ENCODE peak calls at places on chromosomes 1 and 21, in six cellular contexts. V, N, K, Z, J and O are unnamed samples.

GRCh38 chr21:16322423-16322822 is 592.6 kb downstream of the USP25 start:
- DNase-seq in J (no peak), V (no peak), N (no peak), Z (no peak), K (no peak), O (no peak)

GRCh38 chr1:110328274-110328673 is 10.9 kb upstream of the RBM15 start:
- DNase-seq in K (no peak), J (no peak), Z (no peak), N (no peak), V (no peak), O (no peak)

GRCh38 chr1:22661880-22662279 is 8.8 kb downstream of the C1QB start:
- DNase-seq in N (no peak), J (no peak), V (no peak), Z (no peak), K (no peak), O (no peak)

GRCh38 chr1:26418865-26419349 is 8.3 kb downstream of the LIN28A start:
- DNase-seq in J (no peak), N (no peak), Z (no peak), V (no peak), K (no peak), O (no peak)

GRCh38 chr1:204108312-204109141 is 35.6 kb downstream of the SOX13 start:
- DNase-seq in J (no peak), N (no peak), K (no peak), V (no peak), Z (no peak), O (no peak)

GRCh38 chr1:198125995-198126758 is 30.6 kb upstream of the NEK7 start:
- DNase-seq in Z (no peak), K (no peak), N (peak), J (no peak), V (no peak), O (no peak)

GRCh38 chr1:43479414-43479813 is 25.7 kb upstream of the HYI start:
- DNase-seq in N (no peak), V (no peak), Z (no peak), K (no peak), J (no peak), O (no peak)

GRCh38 chr1:245085508-245086095 is 69.2 kb upstream of the KIF26B start:
- DNase-seq in N (no peak), V (no peak), Z (no peak), K (no peak), J (no peak), O (no peak)

GRCh38 chr1:193058529-193059281 is 455 bp downstream of the UCHL5 start:
- DNase-seq in K (peak), N (peak), V (peak), J (peak), Z (no peak), O (peak)

GRCh38 chr1:193054169-193054675 is 4.9 kb downstream of the UCHL5 start:
- DNase-seq in Z (no peak), J (no peak), K (no peak), N (no peak), V (no peak), O (no peak)

GRCh38 chr1:193060938-193061337 is 1.5 kb downstream of the RO60 start:
- DNase-seq in N (no peak), Z (no peak), K (no peak), V (no peak), J (no peak), O (peak)

GRCh38 chr1:193062698-193063463 is 3.5 kb downstream of the RO60 start:
- DNase-seq in V (no peak), N (no peak), K (no peak), Z (no peak), J (no peak), O (no peak)

GRCh38 chr1:193059282-193060225 is at the start of the genes RO60 and UCHL5:
- DNase-seq in K (peak), J (peak), V (peak), N (peak), Z (peak), O (peak)
- TF ChIP-seq POLR2A in K (peak), J (peak), V (peak), N (peak), Z (peak), O (peak)

GRCh38 chr1:1435094-1435903 is at the start of gene VWA1:
- DNase-seq in Z (no peak), N (peak), J (peak), K (peak), V (peak), O (peak)
- TF ChIP-seq POLR2A in Z (peak), N (no peak), J (no peak), K (peak), V (no peak), O (no peak)

DNA sequence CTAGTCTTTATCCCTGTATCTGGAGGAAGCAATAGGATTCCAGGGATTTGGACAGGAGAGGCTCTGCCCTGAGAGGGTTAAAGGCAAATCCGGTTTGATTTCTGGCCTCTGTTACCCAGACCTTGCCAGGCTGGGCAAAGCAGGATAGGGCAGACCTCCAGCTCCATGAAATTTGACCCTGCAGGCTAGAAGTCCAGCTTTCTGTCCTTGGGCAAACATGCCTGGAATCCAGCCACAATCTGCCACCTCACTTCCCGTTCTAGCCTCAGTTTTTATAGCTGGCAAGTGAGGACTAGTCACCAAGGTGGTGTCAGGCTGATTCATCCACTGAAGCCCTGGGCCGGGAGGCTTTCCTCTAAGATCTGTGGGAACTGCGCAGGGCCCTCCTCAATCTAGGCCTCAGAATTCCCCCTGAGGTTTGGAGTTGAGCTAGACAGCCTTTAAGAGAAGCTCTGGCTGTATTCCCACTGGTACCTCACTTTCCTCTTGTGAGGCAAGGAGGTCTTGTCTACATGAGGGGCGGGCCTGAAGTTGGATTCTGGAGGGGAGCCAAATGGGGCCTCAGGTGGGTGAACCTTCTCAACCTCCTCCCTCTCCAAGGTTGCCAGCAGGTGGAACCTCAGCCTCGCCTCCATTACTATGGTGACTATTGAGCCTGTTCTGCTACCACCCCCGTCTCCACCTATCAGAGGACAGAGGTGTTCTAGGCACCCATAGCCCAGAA is 7.0 kb upstream of the P3R3URF start:
- DNase-seq in J (peak), Z (no peak), N (peak), K (no peak), V (peak), O (no peak)
- TF ChIP-seq POLR2A in J (peak), Z (no peak), N (peak), K (no peak), V (peak), O (no peak)

GRCh38 chr1:157240495-157241184 is 102.4 kb upstream of the ETV3 start:
- DNase-seq in K (no peak), N (peak), Z (no peak), V (no peak), J (no peak), O (no peak)
- TF ChIP-seq POLR2A in K (no peak), N (peak), Z (no peak), V (no peak), J (no peak), O (no peak)

GRCh38 chr1:8702121-8702520 is 115.3 kb downstream of the RERE start:
- DNase-seq in Z (no peak), V (peak), N (peak), K (no peak), J (no peak), O (peak)

GRCh38 chr1:8699679-8700078 is 117.8 kb downstream of the RERE start:
- DNase-seq in J (no peak), Z (no peak), V (no peak), N (no peak), K (no peak), O (no peak)

GRCh38 chr1:8706291-8706690 is 111.1 kb downstream of the RERE start:
- DNase-seq in Z (no peak), V (no peak), J (no peak), K (no peak), N (no peak), O (no peak)

GRCh38 chr1:8705104-8705503 is 112.3 kb downstream of the RERE start:
- DNase-seq in N (peak), Z (no peak), K (no peak), V (no peak), J (no peak), O (no peak)

GRCh38 chr1:8702848-8703810 is 114.3 kb downstream of the RERE start:
- DNase-seq in J (peak), N (peak), K (peak), V (peak), Z (peak), O (peak)
- TF ChIP-seq POLR2A in J (peak), N (peak), K (peak), V (peak), Z (peak), O (peak)

GRCh38 chr1:207024202-207025143 is 8.1 kb downstream of the C1orf116 start:
- DNase-seq in N (no peak), J (peak), K (no peak), V (no peak), Z (no peak), O (peak)
- TF ChIP-seq POLR2A in N (no peak), J (peak), K (no peak), V (no peak), Z (no peak), O (peak)

GRCh38 chr1:40475268-40475667 is 1.8 kb upstream of the ZFP69 start:
- DNase-seq in Z (no peak), N (no peak), J (no peak), V (no peak), K (no peak), O (no peak)

GRCh38 chr1:40477680-40478057 is 579 bp downstream of the ZFP69 start:
- DNase-seq in Z (no peak), V (peak), J (no peak), K (peak), N (no peak), O (peak)

GRCh38 chr1:40478276-40478675 is 1.2 kb downstream of the ZFP69 start:
- DNase-seq in J (no peak), Z (no peak), V (no peak), N (no peak), K (no peak), O (no peak)

GRCh38 chr1:40479156-40479555 is 2.1 kb downstream of the ZFP69 start:
- DNase-seq in N (no peak), V (no peak), Z (no peak), J (no peak), K (no peak), O (no peak)

DNA sequence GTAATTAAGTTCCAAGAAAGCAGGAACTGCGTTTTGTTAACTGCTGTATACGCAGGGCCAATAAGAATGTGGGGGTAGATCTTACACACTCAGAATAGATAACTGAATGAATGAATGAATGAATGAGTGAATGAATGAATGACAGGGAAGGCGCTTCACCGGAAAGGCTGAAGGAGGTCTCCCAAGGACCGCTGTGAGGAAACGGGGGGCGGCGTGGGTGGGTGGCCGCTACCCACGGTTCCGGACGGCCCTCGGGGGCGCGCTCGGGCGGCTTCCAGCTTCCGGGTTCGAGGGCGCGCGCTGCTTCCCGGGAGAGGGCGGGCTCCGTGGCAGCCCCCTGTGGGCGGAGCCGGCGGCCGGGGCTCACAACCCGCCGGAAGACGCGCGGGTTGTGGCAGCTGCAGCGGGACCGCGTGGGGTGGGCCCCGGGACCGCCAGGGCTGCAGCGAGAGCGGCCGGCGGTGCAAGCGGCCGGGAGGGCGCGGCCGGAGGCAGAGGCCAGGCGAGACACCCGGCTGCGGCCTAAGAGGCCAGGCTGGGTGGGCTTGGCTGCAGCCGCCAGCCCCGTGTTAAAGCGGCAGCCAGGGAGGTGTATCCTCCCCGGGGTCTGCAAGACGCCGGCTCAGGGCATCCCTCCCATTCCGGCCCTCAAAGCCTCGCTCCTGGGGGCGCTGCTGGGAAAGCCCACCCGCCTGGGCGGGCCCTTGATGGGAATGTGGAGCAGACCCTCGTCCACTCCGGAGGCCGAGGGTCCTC is at the start of gene ZFP69:
- DNase-seq in Z (peak), N (peak), K (peak), J (peak), V (peak), O (peak)
- TF ChIP-seq POLR2A in Z (peak), N (peak), K (peak), J (peak), V (no peak), O (peak)

GRCh38 chr1:32612189-32612881 is 38.0 kb downstream of the ZBTB8OS start:
- DNase-seq in V (peak), Z (peak), J (peak), N (peak), K (peak), O (peak)
- TF ChIP-seq POLR2A in V (peak), Z (no peak), J (peak), N (peak), K (no peak), O (peak)

DNA sequence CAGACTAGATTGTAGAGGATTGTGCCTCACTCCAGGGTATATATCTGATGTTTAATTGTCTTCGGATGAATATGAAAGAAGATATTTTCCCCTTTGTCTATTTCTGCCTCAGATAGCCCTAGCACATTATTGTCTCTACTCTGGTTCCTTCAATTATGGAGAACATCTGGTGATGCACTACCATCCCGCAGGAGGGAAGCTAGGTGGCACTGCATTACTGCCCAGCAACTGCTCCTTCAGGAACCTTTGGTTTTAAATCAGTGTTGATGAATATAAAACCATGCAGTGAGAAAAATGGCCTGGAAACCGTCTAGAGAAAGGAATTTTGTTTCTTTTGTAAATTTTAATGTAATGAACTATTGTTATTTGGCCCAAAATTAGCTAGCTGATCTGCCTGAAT is 68.5 kb downstream of the GPR88 start:
- DNase-seq in V (peak), J (peak), K (peak), Z (no peak), N (peak), O (no peak)
- TF ChIP-seq POLR2A in V (no peak), J (no peak), K (no peak), Z (no peak), N (no peak), O (no peak)

GRCh38 chr1:30092051-30092858 is 631.1 kb downstream of the MATN1 start:
- DNase-seq in J (no peak), K (no peak), N (no peak), V (no peak), Z (no peak), O (no peak)
- TF ChIP-seq POLR2A in J (no peak), K (no peak), N (no peak), V (no peak), Z (no peak), O (no peak)